ENCODE peak calls at places on chromosome 9, in five cellular contexts. U, Z, Q, F and L are unnamed samples.

GRCh38 chr9:136740971-136741884 is 1.5 kb downstream of the LCN10 start:
- DNase-seq in Q (peak), Z (no peak), F (no peak), U (peak), L (no peak)

GRCh38 chr9:38355526-38356120 is 36.9 kb upstream of the ALDH1B1 start:
- DNase-seq in Z (no peak), Q (no peak), F (no peak), U (no peak), L (no peak)

GRCh38 chr9:17004500-17004899 is 130.3 kb upstream of the CNTLN start:
- DNase-seq in U (no peak), F (no peak), Q (no peak), Z (no peak), L (no peak)

GRCh38 chr9:99489043-99489378 is 266.9 kb downstream of the SEC61B start:
- DNase-seq in Q (no peak), Z (no peak), F (no peak), U (no peak), L (peak)

GRCh38 chr9:126293522-126293889 is 33.1 kb upstream of the MVB12B start:
- DNase-seq in Z (no peak), U (no peak), Q (no peak), F (no peak), L (no peak)

GRCh38 chr9:35027871-35028270 is 38.3 kb downstream of the DNAJB5 start:
- DNase-seq in Q (no peak), Z (no peak), F (no peak), U (no peak), L (no peak)

GRCh38 chr9:8384126-8384525 is 584.5 kb upstream of the DMAC1 start:
- DNase-seq in Q (no peak), U (no peak), F (no peak), Z (no peak), L (no peak)

GRCh38 chr9:70229026-70229425 is 29.8 kb upstream of the SMC5 start:
- DNase-seq in F (no peak), Z (no peak), U (peak), Q (peak), L (no peak)

GRCh38 chr9:114282507-114282906 is 40.4 kb upstream of the ORM1 start:
- DNase-seq in U (no peak), Z (peak), F (peak), Q (peak), L (no peak)

GRCh38 chr9:136543830-136544548 is 1.9 kb downstream of the NOTCH1 start:
- DNase-seq in U (no peak), Z (no peak), Q (peak), F (peak), L (no peak)

GRCh38 chr9:114006931-114007691 is 71.0 kb downstream of the AMBP start:
- DNase-seq in F (peak), U (peak), Z (no peak), Q (no peak), L (no peak)

GRCh38 chr9:693460-694390 is 147.8 kb upstream of the DMRT1 start:
- DNase-seq in U (peak), Q (peak), F (no peak), Z (no peak), L (no peak)

GRCh38 chr9:23743041-23743440 is 83.0 kb downstream of the ELAVL2 start:
- DNase-seq in F (no peak), Q (no peak), U (no peak), Z (no peak), L (no peak)

GRCh38 chr9:14342746-14343145 is 28.8 kb upstream of the NFIB start:
- DNase-seq in U (no peak), F (no peak), Q (no peak), Z (no peak), L (no peak)

GRCh38 chr9:116555102-116555501 is 132.0 kb upstream of the TRIM32 start:
- DNase-seq in F (no peak), Q (peak), U (peak), Z (no peak), L (no peak)

GRCh38 chr9:137301086-137301947 is 754 bp downstream of the NRARP start:
- DNase-seq in Q (peak), Z (peak), U (peak), F (peak), L (no peak)

GRCh38 chr9:117462926-117463325 is 48.1 kb upstream of the ASTN2 start:
- DNase-seq in Z (no peak), U (no peak), F (no peak), Q (no peak), L (no peak)

GRCh38 chr9:136173648-136174290 is 31.2 kb downstream of the LHX3 start:
- DNase-seq in Q (no peak), U (no peak), F (no peak), Z (no peak), L (no peak)

GRCh38 chr9:127972316-127972871 is 8.4 kb downstream of the EEIG1 start:
- DNase-seq in U (peak), F (peak), Z (no peak), Q (peak), L (no peak)

GRCh38 chr9:107948086-107948485 is 458.5 kb upstream of the KLF4 start:
- DNase-seq in F (no peak), Q (no peak), Z (no peak), U (no peak), L (no peak)

GRCh38 chr9:10135553-10135952 is 477.2 kb downstream of the PTPRD start:
- DNase-seq in U (no peak), F (no peak), Q (no peak), Z (no peak), L (no peak)

GRCh38 chr9:26313108-26313507 is 579.5 kb downstream of the CAAP1 start:
- DNase-seq in Z (no peak), Q (no peak), F (no peak), U (no peak), L (no peak)

GRCh38 chr9:7006417-7006816 is 248.6 kb downstream of the KDM4C start:
- DNase-seq in Q (no peak), F (no peak), Z (no peak), U (no peak), L (no peak)

GRCh38 chr9:137074657-137075274 is 2.6 kb upstream of the UAP1L1 start:
- DNase-seq in Q (peak), Z (no peak), U (no peak), F (no peak), L (no peak)

GRCh38 chr9:122807271-122807900 is 7.5 kb downstream of the OR1K1 start:
- DNase-seq in F (no peak), Q (no peak), Z (no peak), U (no peak), L (no peak)

GRCh38 chr9:134322781-134323241 is 3.4 kb upstream of the RXRA start:
- DNase-seq in U (peak), Z (peak), Q (no peak), F (peak), L (no peak)

GRCh38 chr9:88949425-88949824 is 41.8 kb upstream of the S1PR3 start:
- DNase-seq in Z (no peak), U (peak), Q (peak), F (no peak), L (no peak)

GRCh38 chr9:96344458-96345180 is 38.9 kb downstream of the SLC35D2 start:
- DNase-seq in Q (peak), Z (no peak), F (peak), U (peak), L (peak)

GRCh38 chr9:89137548-89138462 is 40.8 kb downstream of the SHC3 start:
- DNase-seq in Q (peak), Z (no peak), F (no peak), U (no peak), L (peak)

GRCh38 chr9:23695572-23695971 is 130.5 kb downstream of the ELAVL2 start:
- DNase-seq in Q (no peak), F (no peak), U (no peak), Z (no peak), L (peak)

GRCh38 chr9:2420488-2421056 is 201.0 kb upstream of the VLDLR start:
- DNase-seq in Q (no peak), Z (no peak), F (no peak), U (no peak), L (no peak)

GRCh38 chr9:79639354-79639753 is 67.6 kb downstream of the TLE4 start:
- DNase-seq in Z (no peak), U (no peak), F (no peak), Q (no peak), L (peak)

GRCh38 chr9:129338701-129339445 is 160.8 kb upstream of the IER5L start:
- DNase-seq in F (no peak), U (no peak), Q (peak), Z (no peak), L (no peak)

GRCh38 chr9:121288557-121288873 is 20.6 kb downstream of the GSN start:
- DNase-seq in Z (no peak), Q (no peak), F (no peak), U (no peak), L (no peak)

GRCh38 chr9:2849943-2850342 is 6.0 kb upstream of the PUM3 start:
- DNase-seq in Z (no peak), F (no peak), Q (no peak), U (no peak), L (no peak)

GRCh38 chr9:69254223-69254622 is 70.8 kb upstream of the ENTREP1 start:
- DNase-seq in Q (no peak), Z (no peak), U (no peak), F (no peak), L (no peak)

GRCh38 chr9:92973700-92974099 is 26.4 kb downstream of the FGD3 start:
- DNase-seq in U (no peak), Z (no peak), F (no peak), Q (no peak), L (no peak)

GRCh38 chr9:82466616-82467251 is 478.2 kb downstream of the SPATA31D1 start:
- DNase-seq in Q (no peak), F (no peak), U (no peak), Z (no peak), L (no peak)
- TF ChIP-seq CTCF in Q (peak), F (no peak), U (no peak), Z (peak), L (no peak)

GRCh38 chr9:94144394-94144793 is 60.1 kb downstream of the PTPDC1 start:
- DNase-seq in F (no peak), Z (no peak), Q (no peak), U (no peak), L (no peak)

GRCh38 chr9:94140418-94140780 is 56.1 kb downstream of the PTPDC1 start:
- DNase-seq in Z (no peak), F (no peak), Q (no peak), U (no peak), L (peak)

GRCh38 chr9:94140791-94141790 is 56.8 kb downstream of the PTPDC1 start:
- DNase-seq in U (no peak), Z (no peak), Q (peak), F (no peak), L (no peak)

GRCh38 chr9:94142353-94142752 is 58.1 kb downstream of the PTPDC1 start:
- DNase-seq in F (no peak), Z (no peak), U (no peak), Q (no peak), L (no peak)

DNA sequence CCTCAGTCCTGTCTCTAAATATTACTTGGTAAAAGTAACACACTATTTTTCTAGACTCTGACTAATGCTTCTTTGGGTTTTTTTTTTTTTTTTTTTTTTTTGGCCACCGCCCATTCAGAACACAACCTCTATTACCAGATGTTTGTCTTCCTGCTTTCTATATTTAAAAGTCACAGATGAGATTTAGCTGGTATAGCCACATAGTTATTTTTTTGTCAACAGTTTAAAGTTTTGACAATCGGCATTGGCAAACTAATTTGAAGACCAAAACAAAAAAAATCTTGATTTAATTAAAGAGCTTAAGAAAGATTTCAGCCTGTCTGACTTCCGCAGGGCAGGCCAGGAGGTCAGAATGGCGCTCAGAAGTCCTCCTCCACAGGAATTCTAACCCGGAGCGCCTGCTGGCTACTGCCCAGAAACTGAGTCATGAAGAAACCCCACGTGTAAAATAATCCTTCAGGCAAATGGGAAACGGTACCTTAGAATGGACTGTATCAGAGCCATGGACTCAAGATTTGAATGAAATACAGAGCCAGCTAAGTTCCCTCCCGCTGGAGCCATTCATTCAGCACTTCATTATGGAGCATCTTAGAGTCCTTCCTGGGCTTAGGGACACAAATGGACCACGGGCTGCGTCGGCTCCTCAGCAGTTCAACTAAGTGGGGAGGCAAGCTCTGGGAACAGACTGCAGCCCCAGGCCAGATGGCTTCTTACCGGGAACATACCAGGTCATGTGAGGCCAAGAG is 55.6 kb downstream of the PTPDC1 start:
- DNase-seq in F (peak), U (peak), Q (peak), Z (peak), L (peak)
- H3K27ac ChIP-seq in F (peak), U (no peak), Q (peak), Z (peak), L (peak)

GRCh38 chr9:37002413-37003217 is 31.5 kb downstream of the PAX5 start:
- DNase-seq in Q (no peak), F (no peak), U (no peak), Z (no peak), L (no peak)
- TF ChIP-seq CTCF in Q (no peak), F (no peak), U (no peak), Z (no peak), L (no peak)

DNA sequence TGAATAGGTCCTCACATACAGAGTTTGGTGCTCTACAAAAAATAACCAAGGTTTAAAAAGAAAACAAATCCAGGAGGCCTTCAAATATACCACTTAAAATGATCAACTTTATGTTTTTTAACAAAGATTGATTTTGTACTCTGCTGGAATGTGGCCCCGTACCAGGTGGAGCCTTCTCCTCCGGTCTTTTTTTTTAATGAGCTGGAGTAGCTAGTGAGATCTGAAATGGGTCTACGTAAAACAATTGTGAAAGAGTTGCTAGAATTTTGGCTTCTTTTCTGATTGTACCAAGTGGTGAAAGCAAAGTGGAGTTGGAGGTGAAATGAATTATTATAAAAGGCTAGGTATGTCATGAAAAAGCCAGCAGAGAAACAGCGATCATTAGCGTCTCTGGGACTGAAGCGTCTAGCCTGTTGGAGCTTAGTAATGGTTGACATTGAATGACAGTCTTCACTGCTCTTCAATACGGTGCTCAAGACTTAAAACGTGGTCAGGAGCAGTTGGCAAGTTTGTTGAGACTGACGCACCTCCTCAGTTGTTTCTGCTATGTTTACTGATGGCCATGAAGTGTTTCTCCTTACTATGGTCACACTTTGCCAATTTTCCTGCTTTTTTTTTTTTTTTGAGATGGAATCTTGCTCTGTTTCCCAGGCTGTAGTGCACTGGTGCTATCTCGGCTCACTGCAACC is 84.4 kb downstream of the DAPK1 start:
- DNase-seq in Z (no peak), F (no peak), U (no peak), Q (no peak), L (no peak)
- H3K27ac ChIP-seq in Z (peak), F (peak), U (no peak), Q (peak), L (no peak)

DNA sequence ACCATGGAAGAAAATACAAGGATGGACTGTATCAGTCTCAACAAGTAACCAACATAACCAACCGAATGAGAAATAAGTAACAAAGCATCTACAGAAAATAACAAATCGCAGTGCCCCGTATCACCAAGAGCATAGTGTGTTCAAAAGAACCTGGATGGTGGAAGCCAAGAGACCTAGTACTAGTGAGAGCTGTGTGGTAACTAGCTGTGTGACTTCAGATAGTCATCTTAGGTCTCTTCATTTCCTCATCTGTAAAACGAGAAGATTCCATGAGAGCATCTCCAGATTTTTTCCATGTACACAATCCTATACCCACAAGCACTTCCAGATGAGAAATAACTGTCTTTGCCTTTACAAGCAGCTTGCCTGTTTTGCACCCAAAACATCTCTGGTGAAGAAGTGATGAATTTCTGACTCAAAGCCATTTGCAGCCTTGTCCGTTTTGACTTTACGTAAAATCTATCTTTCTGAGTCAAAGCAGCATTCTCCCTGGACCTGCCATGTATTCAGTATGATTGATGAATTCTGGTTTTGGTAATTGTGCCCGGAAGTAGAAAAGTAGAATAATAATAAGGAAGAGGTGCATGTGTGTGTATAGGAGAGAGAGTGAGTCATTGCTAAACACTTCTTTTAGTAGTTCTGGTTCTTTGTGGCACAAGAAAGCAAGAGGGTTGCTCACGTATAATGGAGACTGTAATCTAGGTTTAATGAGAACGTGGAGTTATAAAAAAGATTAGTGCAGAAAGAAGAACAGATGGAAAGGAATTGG is 41.0 kb downstream of the AOPEP start:
- DNase-seq in U (no peak), Z (no peak), Q (no peak), F (no peak), L (no peak)
- TF ChIP-seq CTCF in U (no peak), Z (no peak), Q (no peak), F (no peak), L (no peak)